ENCODE peak calls at places on chromosomes 12 and 14, in five cellular contexts. P, R, E, J and F are unnamed samples.

GRCh38 chr14:85401396-85401795 is 128.5 kb upstream of the FLRT2 start:
- DNase-seq in P (no peak), R (no peak), E (no peak), J (no peak), F (no peak)

GRCh38 chr14:63204407-63205280 is at the start of gene RHOJ:
- DNase-seq in P (peak; percentile 46), R (no peak), E (no peak), J (no peak), F (no peak)

GRCh38 chr14:24881496-24881895 is 168.5 kb downstream of the STXBP6 start:
- DNase-seq in P (no peak), R (no peak), E (no peak), J (no peak), F (no peak)

GRCh38 chr12:79566452-79566851 is 124.3 kb downstream of the PAWR start:
- DNase-seq in P (peak; percentile 12), R (no peak), E (no peak), J (no peak), F (peak; percentile 88)

GRCh38 chr12:132551271-132552120 is 58.9 kb downstream of the LRCOL1 start:
- DNase-seq in P (no peak), R (no peak), E (no peak), J (no peak), F (no peak)

GRCh38 chr12:132454154-132454948 is 35.6 kb upstream of the FBRSL1 start:
- DNase-seq in P (no peak), R (no peak), E (no peak), J (peak; percentile 7), F (no peak)

GRCh38 chr14:101817511-101818001 is 56.0 kb downstream of the PPP2R5C start:
- DNase-seq in P (no peak), R (no peak), E (no peak), J (no peak), F (no peak)

GRCh38 chr12:2283910-2284309 is 231.1 kb downstream of the CACNA1C start:
- DNase-seq in P (peak; percentile 65), R (no peak), E (no peak), J (no peak), F (no peak)

GRCh38 chr12:19303496-19303895 is 135.8 kb upstream of the AEBP2 start:
- DNase-seq in P (no peak), R (no peak), E (no peak), J (no peak), F (no peak)

GRCh38 chr12:121227294-121227693 is 17.4 kb downstream of the P2RX4 start:
- DNase-seq in P (no peak), R (no peak), E (peak; percentile 81), J (peak; percentile 81), F (peak; percentile 75)

GRCh38 chr14:31945074-31945613 is 132.0 kb upstream of the ARHGAP5 start:
- DNase-seq in P (no peak), R (peak; percentile 68), E (peak; percentile 9), J (peak; percentile 69), F (peak; percentile 40)

GRCh38 chr12:113678222-113678621 is 206.6 kb upstream of the LHX5 start:
- DNase-seq in P (no peak), R (peak; percentile 17), E (no peak), J (no peak), F (peak; percentile 13)

GRCh38 chr12:113261847-113262470 is 40.7 kb downstream of the TPCN1 start:
- DNase-seq in P (peak; percentile 16), R (no peak), E (no peak), J (no peak), F (no peak)

GRCh38 chr12:106987846-106988245 is 900 bp upstream of the MTERF2 start:
- DNase-seq in P (no peak), R (no peak), E (no peak), J (no peak), F (peak; percentile 39)

GRCh38 chr12:120115692-120116442 is 686 bp downstream of the RAB35 start:
- DNase-seq in P (peak; percentile 47), R (peak; percentile 73), E (no peak), J (peak; percentile 72), F (peak; percentile 38)

GRCh38 chr12:79236920-79237319 is 372.3 kb downstream of the SYT1 start:
- DNase-seq in P (no peak), R (no peak), E (no peak), J (no peak), F (no peak)

GRCh38 chr12:6201775-6202292 is 1.6 kb downstream of the CD9 start:
- DNase-seq in P (no peak), R (no peak), E (no peak), J (no peak), F (no peak)

GRCh38 chr14:71130491-71131179 is 223.4 kb downstream of the PCNX1 start:
- DNase-seq in P (peak; percentile 87), R (no peak), E (no peak), J (no peak), F (peak; percentile 30)

GRCh38 chr14:85534914-85535313 is 5.0 kb downstream of the FLRT2 start:
- DNase-seq in P (peak; percentile 21), R (no peak), E (no peak), J (no peak), F (peak; percentile 19)

GRCh38 chr12:4388032-4388431 is 8.5 kb upstream of the FGF23 start:
- DNase-seq in P (no peak), R (no peak), E (no peak), J (no peak), F (no peak)

GRCh38 chr12:58639323-58639934 is 280.9 kb downstream of the LRIG3 start:
- DNase-seq in P (peak; percentile 31), R (no peak), E (no peak), J (no peak), F (peak; percentile 26)

GRCh38 chr14:53152909-53153701 is at the start of gene DDHD1:
- DNase-seq in P (peak; percentile 60), R (peak; percentile 71), E (peak; percentile 71), J (peak; percentile 90), F (peak; percentile 69)

GRCh38 chr14:26549571-26549970 is 48.3 kb downstream of the NOVA1 start:
- DNase-seq in P (no peak), R (no peak), E (no peak), J (no peak), F (no peak)

GRCh38 chr12:88578274-88578673 is 2.0 kb downstream of the KITLG start:
- DNase-seq in P (no peak), R (no peak), E (no peak), J (no peak), F (no peak)

GRCh38 chr12:24042651-24043050 is 93.2 kb upstream of the SOX5 start:
- DNase-seq in P (no peak), R (no peak), E (no peak), J (no peak), F (no peak)

GRCh38 chr12:3315201-3315661 is 175.8 kb upstream of the PRMT8 start:
- DNase-seq in P (peak; percentile 43), R (no peak), E (no peak), J (peak; percentile 34), F (peak; percentile 92)

GRCh38 chr12:3042394-3042793 is 34.8 kb upstream of the TSPAN9 start:
- DNase-seq in P (no peak), R (no peak), E (no peak), J (no peak), F (no peak)

GRCh38 chr12:71069317-71069716 is 88.5 kb downstream of the TSPAN8 start:
- DNase-seq in P (peak; percentile 55), R (no peak), E (no peak), J (no peak), F (no peak)

GRCh38 chr14:54221971-54222370 is 174.8 kb upstream of the CDKN3 start:
- DNase-seq in P (no peak), R (no peak), E (no peak), J (no peak), F (no peak)

GRCh38 chr14:54221432-54221803 is 175.4 kb upstream of the CDKN3 start:
- DNase-seq in P (no peak), R (no peak), E (no peak), J (no peak), F (no peak)

GRCh38 chr14:54220122-54220691 is 176.6 kb upstream of the CDKN3 start:
- DNase-seq in P (no peak), R (no peak), E (no peak), J (no peak), F (no peak)

GRCh38 chr14:54220697-54221431 is 175.9 kb upstream of the CDKN3 start:
- DNase-seq in P (no peak), R (no peak), E (no peak), J (no peak), F (no peak)

DNA sequence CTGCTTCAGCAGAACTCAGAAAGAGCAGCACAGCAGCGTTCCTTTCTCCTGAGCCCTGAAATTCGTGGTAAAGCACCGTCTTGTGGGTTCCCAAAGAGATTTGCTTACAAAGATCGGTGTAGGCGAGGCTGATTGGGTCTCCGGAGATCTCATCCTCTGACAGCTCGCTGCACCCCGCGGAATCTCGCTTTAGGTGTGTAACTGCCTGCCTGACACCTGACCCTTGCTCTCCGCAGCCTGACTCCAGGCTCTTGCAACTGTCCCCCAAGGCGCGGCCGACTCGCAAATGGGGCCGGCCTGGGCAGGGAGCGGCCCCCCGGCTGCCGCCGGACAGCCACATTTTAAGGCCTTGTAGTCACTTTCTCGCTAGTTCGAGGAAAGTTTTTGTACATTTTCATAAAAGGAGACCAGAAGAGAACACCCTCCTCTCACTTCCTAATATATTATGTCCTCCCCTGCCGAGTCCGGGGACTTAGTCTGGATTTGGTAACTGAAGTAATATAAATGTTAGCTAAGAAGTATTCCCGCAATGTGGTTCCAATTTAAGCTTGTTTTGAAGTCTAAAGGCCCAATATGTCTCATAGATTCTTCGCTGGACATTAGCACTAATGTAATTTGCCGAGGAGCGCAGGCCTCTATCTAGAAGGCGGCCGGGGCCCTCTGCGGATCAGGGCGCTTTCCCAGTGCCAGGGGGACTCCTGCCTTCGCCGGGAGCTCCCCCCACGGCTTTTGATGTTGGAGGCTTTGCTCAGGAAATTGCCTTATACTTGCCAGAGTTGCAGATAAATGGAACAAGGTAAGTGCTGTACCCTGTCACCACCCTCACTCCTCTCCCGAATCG is 177.3 kb upstream of the CDKN3 start:
- DNase-seq in P (no peak), R (no peak), E (no peak), J (no peak), F (no peak)
- H3K4me3 ChIP-seq in P (peak overlapping the region; percentile 37), R (no peak overlapping the region), E (no peak overlapping the region), J (no peak overlapping the region), F (no peak overlapping the region)

DNA sequence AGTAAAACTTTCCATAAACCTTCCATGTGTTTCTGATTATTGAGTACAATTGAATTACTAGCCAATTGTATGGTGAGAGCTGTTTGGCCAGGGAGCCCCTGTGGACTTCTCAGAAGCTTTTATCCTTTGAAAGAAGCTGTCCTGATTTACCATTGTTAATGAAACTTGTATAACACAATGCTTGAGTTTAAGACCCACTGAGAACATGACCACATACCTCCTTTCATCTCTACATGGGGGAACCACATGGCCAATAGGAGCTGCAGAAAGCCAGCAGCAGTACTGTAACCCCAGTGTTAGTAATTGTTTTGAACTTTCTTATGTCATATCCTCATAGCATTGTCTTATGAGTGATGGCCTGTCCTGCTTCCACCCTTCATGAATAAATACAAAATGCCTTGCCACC is 815.5 kb downstream of the NRXN3 start:
- DNase-seq in P (peak; percentile 20), R (no peak), E (no peak), J (no peak), F (no peak)
- H3K4me3 ChIP-seq in P (no peak overlapping the region), R (no peak overlapping the region), E (no peak overlapping the region), J (no peak overlapping the region), F (no peak overlapping the region)

DNA sequence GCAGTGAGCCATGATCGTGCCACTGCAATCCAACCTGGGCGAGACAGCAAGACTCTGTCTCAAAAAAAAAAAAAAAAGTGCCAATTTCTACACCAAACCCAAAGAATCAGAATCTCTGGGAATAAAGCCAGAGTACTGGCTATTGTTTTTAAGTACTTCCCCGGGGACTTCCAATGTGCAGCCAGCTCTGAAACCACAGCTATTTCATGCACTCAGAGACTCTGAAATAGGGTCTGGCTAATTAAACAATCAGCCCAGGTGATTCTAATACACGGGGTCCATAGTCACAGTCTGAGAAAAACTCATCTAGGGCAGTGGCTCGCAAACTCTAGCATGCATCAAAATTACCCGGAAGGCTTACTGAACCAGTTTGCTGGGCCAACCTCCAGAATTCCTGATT is 56.3 kb downstream of the SIX6 start:
- DNase-seq in P (peak; percentile 71), R (no peak), E (no peak), J (no peak), F (peak; percentile 10)
- H3K4me3 ChIP-seq in P (no peak overlapping the region), R (no peak overlapping the region), E (no peak overlapping the region), J (no peak overlapping the region), F (no peak overlapping the region)

GRCh38 chr12:75977952-75978671 is 53.5 kb downstream of the PHLDA1 start:
- DNase-seq in P (peak; percentile 100), R (peak; percentile 100), E (peak; percentile 93), J (no peak), F (peak; percentile 99)
- H3K4me3 ChIP-seq in P (no peak overlapping the region), R (peak overlapping the region; percentile 12), E (no peak overlapping the region), J (no peak overlapping the region), F (no peak overlapping the region)